ENCODE peak calls at places on chromosome 17, in nine cellular contexts. N, W, I, S, K, P, T, Z and H are unnamed samples.

GRCh38 chr17:10699861-10700260 is 2.5 kb downstream of the ADPRM start:
- DNase-seq in P (no peak), Z (no peak), K (no peak), S (no peak), T (no peak), W (no peak), N (no peak), I (no peak), H (no peak)

GRCh38 chr17:62968445-62968923 is 2.4 kb downstream of the TANC2 start:
- DNase-seq in I (peak; percentile 91), N (peak; percentile 55), W (peak; percentile 85), S (peak; percentile 13), P (peak; percentile 98), K (no peak), Z (peak; percentile 94), T (peak; percentile 42), H (no peak)

GRCh38 chr17:72419866-72420774 is 299.3 kb downstream of the SOX9 start:
- DNase-seq in P (no peak), N (no peak), S (no peak), I (peak; percentile 96), W (no peak), Z (no peak), T (no peak), K (no peak), H (no peak)

GRCh38 chr17:19417611-19418010 is 6.6 kb downstream of the RNF112 start:
- DNase-seq in T (no peak), K (no peak), S (no peak), W (no peak), I (no peak), P (no peak), N (no peak), Z (peak; percentile 6), H (no peak)

GRCh38 chr17:51374220-51374619 is 113.9 kb downstream of the UTP18 start:
- DNase-seq in S (no peak), I (no peak), T (no peak), P (no peak), Z (no peak), K (no peak), W (no peak), N (no peak), H (no peak)

GRCh38 chr17:49546546-49547535 is 28.8 kb upstream of the NXPH3 start:
- DNase-seq in K (peak; percentile 50), P (no peak), W (no peak), T (no peak), S (no peak), I (no peak), N (no peak), Z (no peak), H (no peak)

GRCh38 chr17:56913000-56913866 is 616 bp downstream of the TRIM25 start:
- DNase-seq in I (peak; percentile 47), N (no peak), S (no peak), T (no peak), K (no peak), P (no peak), Z (no peak), W (peak; percentile 36), H (no peak)

GRCh38 chr17:63918305-63918704 is 334 bp downstream of the GH1 start:
- DNase-seq in K (no peak), I (no peak), S (no peak), T (no peak), N (no peak), W (no peak), P (no peak), Z (no peak), H (no peak)

GRCh38 chr17:7404737-7405412 is 978 bp upstream of the TMEM256 start:
- DNase-seq in N (peak; percentile 66), S (no peak), P (peak; percentile 56), W (peak; percentile 67), Z (no peak), I (no peak), K (peak; percentile 92), T (peak; percentile 55), H (no peak)

GRCh38 chr17:10598620-10599019 is 49.2 kb upstream of the MYH2 start:
- DNase-seq in T (no peak), S (no peak), Z (no peak), P (no peak), I (no peak), N (no peak), W (no peak), K (no peak), H (no peak)

GRCh38 chr17:15914400-15915165 is 30.3 kb upstream of the ADORA2B start:
- DNase-seq in W (no peak), S (no peak), I (no peak), K (no peak), P (no peak), N (no peak), Z (peak; percentile 70), T (no peak), H (no peak)

GRCh38 chr17:75877752-75878173 is 618 bp downstream of the TRIM47 start:
- DNase-seq in P (no peak), K (peak; percentile 95), Z (peak; percentile 71), N (peak; percentile 67), T (peak; percentile 77), I (peak; percentile 91), S (peak; percentile 53), W (peak; percentile 63), H (no peak)

GRCh38 chr17:54021418-54021817 is 198.7 kb downstream of the KIF2B start:
- DNase-seq in N (no peak), P (no peak), S (no peak), W (no peak), I (no peak), T (no peak), K (no peak), Z (no peak), H (no peak)

GRCh38 chr17:57257213-57257873 is 1.0 kb downstream of the MSI2 start:
- DNase-seq in K (no peak), W (peak; percentile 38), I (peak; percentile 79), N (no peak), S (peak; percentile 6), Z (no peak), T (no peak), P (no peak), H (no peak)

GRCh38 chr17:62101090-62101489 is 36.0 kb upstream of the MED13 start:
- DNase-seq in N (no peak), T (no peak), W (no peak), S (no peak), I (no peak), K (no peak), Z (no peak), P (no peak), H (no peak)

GRCh38 chr17:9844153-9844552 is 18.4 kb downstream of the GLP2R start:
- DNase-seq in K (no peak), S (no peak), T (no peak), N (no peak), W (no peak), P (no peak), Z (no peak), I (no peak), H (no peak)

GRCh38 chr17:74633261-74633783 is 9.8 kb upstream of the CD300E start:
- DNase-seq in S (no peak), W (no peak), I (no peak), P (no peak), T (no peak), N (no peak), Z (no peak), K (no peak), H (no peak)

GRCh38 chr17:14014647-14015046 is 54.7 kb upstream of the COX10 start:
- DNase-seq in I (no peak), W (no peak), K (no peak), N (no peak), S (no peak), T (no peak), Z (peak; percentile 9), P (no peak), H (no peak)
- H3K27ac ChIP-seq in I (no peak overlapping the region), W (no peak overlapping the region), K (no peak overlapping the region), N (no peak overlapping the region), S (no peak overlapping the region), T (no peak overlapping the region), Z (no peak overlapping the region), P (no peak overlapping the region), H (no peak overlapping the region)

DNA sequence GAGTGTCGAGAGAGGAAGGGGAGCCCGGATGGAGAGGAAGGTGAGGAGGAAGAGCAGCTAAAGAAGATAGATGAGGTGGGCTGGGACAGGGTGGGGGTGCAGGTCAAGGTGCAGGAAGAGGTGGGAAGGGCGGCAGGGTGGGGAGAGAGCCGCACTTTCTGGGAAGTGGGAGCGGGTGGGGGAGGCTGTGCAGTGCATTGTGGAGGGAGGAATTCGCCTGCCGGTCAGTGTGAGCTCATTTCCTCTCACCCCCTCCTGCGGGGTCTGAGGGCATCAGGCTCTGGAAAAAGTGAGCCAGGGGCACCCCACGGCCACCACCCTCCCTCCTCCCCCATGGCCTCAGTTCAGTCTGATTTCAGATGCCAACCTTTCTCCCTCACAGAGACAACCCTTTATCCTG is 2.5 kb upstream of the ARHGAP23 start:
- DNase-seq in P (no peak), I (no peak), W (no peak), K (no peak), N (peak; percentile 75), T (no peak), S (no peak), Z (no peak), H (no peak)
- H3K27ac ChIP-seq in P (no peak overlapping the region), I (no peak overlapping the region), W (no peak overlapping the region), K (peak overlapping the region; percentile 85), N (peak overlapping the region; percentile 89), T (no peak overlapping the region), S (no peak overlapping the region), Z (no peak overlapping the region), H (peak overlapping the region; percentile 99)

DNA sequence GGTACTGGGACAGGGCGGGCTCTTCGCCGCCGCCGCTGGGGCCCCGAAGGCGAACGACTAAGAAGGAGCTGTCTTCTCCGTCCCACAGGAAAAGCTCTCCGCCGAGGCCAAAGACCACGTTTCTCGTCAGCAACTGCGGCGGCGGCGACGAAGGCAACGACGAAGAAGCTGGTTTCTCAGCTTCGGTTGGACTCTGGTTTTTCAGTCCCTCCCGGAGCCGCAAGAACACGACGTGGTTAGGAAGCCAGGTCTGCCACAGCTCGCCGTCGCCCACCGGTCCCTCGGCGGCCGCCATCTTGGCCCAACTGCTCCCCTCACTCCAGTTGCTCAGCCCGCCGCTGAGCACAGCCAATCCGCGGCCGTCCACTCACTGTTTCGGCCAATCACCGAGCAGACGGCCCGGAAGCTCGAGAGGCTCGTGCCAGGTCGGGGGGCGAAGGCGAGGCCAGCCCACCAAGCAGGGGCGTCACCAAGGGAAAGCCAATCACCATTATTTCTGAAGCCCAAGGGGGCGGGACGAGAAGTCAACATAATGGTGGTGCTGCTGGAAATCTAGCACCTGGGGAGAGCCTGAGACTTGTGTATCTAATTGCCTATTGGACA is at the start of gene NUP88:
- DNase-seq in N (peak; percentile 95), P (peak; percentile 99), S (peak; percentile 89), K (peak; percentile 99), T (peak; percentile 93), W (peak; percentile 93), Z (peak; percentile 97), I (peak; percentile 99), H (peak; percentile 89)
- H3K27ac ChIP-seq in N (peak within 1 kb of the TSS; percentile 81), P (peak within 1 kb of the TSS; percentile 89), S (peak within 1 kb of the TSS; percentile 99), K (peak within 1 kb of the TSS; percentile 98), T (peak within 1 kb of the TSS; percentile 84), W (peak within 1 kb of the TSS; percentile 97), Z (peak within 1 kb of the TSS; percentile 80), I (peak within 1 kb of the TSS; percentile 91), H (peak within 1 kb of the TSS; percentile 85)

DNA sequence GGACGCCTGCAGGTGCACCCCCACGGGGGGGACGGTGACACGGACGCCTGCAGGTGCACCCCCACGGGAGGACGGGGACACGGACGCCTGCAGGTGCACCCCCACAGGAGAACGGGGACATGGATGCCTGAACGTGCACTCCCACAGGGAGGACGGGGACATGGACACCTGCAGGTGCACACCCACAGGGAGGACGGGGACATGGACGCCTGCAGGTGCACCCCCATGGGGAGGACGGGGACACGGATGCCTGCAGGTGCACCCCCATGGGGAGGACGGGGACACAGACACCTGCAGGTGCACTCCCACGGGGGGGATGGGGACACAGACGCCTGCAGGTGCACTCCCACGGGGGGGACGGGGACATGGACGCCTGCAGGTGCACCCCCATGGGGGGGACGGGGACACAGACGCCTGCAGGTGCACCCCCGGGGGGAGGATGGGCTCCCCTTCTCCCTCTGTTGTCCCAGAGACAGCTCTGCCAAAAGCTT is 114.5 kb upstream of the METRNL start:
- DNase-seq in N (no peak), I (no peak), T (no peak), K (peak; percentile 62), Z (no peak), P (no peak), S (no peak), W (no peak), H (no peak)
- H3K27ac ChIP-seq in N (no peak overlapping the region), I (no peak overlapping the region), T (no peak overlapping the region), K (no peak overlapping the region), Z (no peak overlapping the region), P (no peak overlapping the region), S (no peak overlapping the region), W (no peak overlapping the region), H (no peak overlapping the region)